ENCODE peak calls at places on chromosomes 1 and 21, in ten cellular contexts. X is LHCN-M2, N is ELR, K is retina, T is GM03348, P is uterus, I is astrocyte of the spinal cord, U is kidney epithelial cell, S is WERI-Rb-1, V is substantia nigra. W is an unnamed sample.

GRCh38 chr1:68496680-68497357 is at the start of gene DEPDC1:
- DNase-seq in N (peak), V (peak), S (peak), P (peak), K (peak), T (peak), X (peak), U (peak), I (peak), W (peak)

GRCh38 chr1:225343618-225344017 is 84.2 kb downstream of the LBR start:
- DNase-seq in N (peak), V (no peak), P (no peak), S (no peak), K (no peak), U (no peak), X (peak), I (peak), T (peak), W (no peak)

GRCh38 chr21:39625211-39625895 is 12.6 kb downstream of the B3GALT5 start:
- DNase-seq in T (no peak), P (no peak), X (no peak), U (no peak), V (no peak), N (no peak), I (no peak), S (no peak), K (peak), W (no peak)

GRCh38 chr21:42850866-42851391 is 28.4 kb downstream of the WDR4 start:
- DNase-seq in P (no peak), X (no peak), U (no peak), K (no peak), N (peak), S (peak), V (no peak), I (no peak), T (peak), W (no peak)

GRCh38 chr1:31244326-31244725 is 4.6 kb upstream of the NKAIN1 start:
- DNase-seq in P (no peak), X (no peak), I (no peak), K (no peak), N (peak), T (no peak), V (no peak), S (no peak), U (no peak), W (no peak)

GRCh38 chr1:67683736-67684525 is 1.1 kb upstream of the GADD45A start:
- DNase-seq in S (no peak), T (no peak), X (peak), N (peak), K (no peak), P (no peak), U (no peak), V (peak), I (peak), W (no peak)

GRCh38 chr1:45930258-45931150 is 127.1 kb downstream of the MAST2 start:
- DNase-seq in X (no peak), P (no peak), T (no peak), S (no peak), K (no peak), V (no peak), U (no peak), N (no peak), I (no peak), W (no peak)

GRCh38 chr1:217687511-217687910 is 56.4 kb downstream of the SPATA17 start:
- DNase-seq in N (no peak), X (no peak), I (no peak), U (no peak), S (no peak), V (no peak), K (no peak), T (no peak), P (no peak), W (no peak)

GRCh38 chr1:6357243-6357929 is 36.2 kb downstream of the ACOT7 start:
- DNase-seq in S (peak), U (no peak), I (no peak), V (no peak), K (no peak), N (no peak), T (no peak), P (no peak), X (no peak), W (no peak)

GRCh38 chr21:27423073-27423472 is 456.2 kb upstream of the ADAMTS5 start:
- DNase-seq in V (no peak), T (peak), U (peak), P (peak), S (no peak), X (peak), N (peak), K (no peak), I (peak), W (no peak)

GRCh38 chr1:82062206-82062605 is 261.5 kb downstream of the ADGRL2 start:
- DNase-seq in I (no peak), T (no peak), S (no peak), U (peak), V (no peak), N (no peak), X (no peak), P (no peak), K (no peak), W (no peak)

GRCh38 chr1:66436378-66437135 is 97.4 kb upstream of the SGIP1 start:
- DNase-seq in K (no peak), P (no peak), U (peak), N (peak), I (peak), X (peak), V (no peak), S (no peak), T (peak), W (no peak)

GRCh38 chr1:48107516-48107915 is 110.3 kb upstream of the TRABD2B start:
- DNase-seq in U (no peak), K (no peak), T (no peak), I (no peak), X (no peak), V (no peak), P (no peak), N (no peak), S (no peak), W (no peak)

GRCh38 chr1:234598974-234599616 is 10.9 kb downstream of the IRF2BP2 start:
- DNase-seq in S (peak), V (no peak), P (no peak), T (no peak), U (no peak), X (no peak), N (no peak), K (no peak), I (no peak), W (no peak)

GRCh38 chr1:183235503-183235902 is 49.4 kb downstream of the LAMC2 start:
- DNase-seq in K (no peak), U (no peak), I (peak), S (no peak), N (no peak), T (no peak), P (peak), V (no peak), X (no peak), W (no peak)

GRCh38 chr1:109274533-109275476 is 8.1 kb downstream of the PSRC1 start:
- DNase-seq in U (peak), V (no peak), T (no peak), N (peak), P (peak), S (no peak), X (peak), I (peak), K (no peak), W (no peak)

GRCh38 chr21:28754862-28755261 is 237.8 kb downstream of the LTN1 start:
- DNase-seq in P (no peak), T (no peak), X (no peak), I (no peak), S (no peak), K (no peak), U (no peak), N (no peak), V (no peak), W (no peak)

GRCh38 chr1:99465176-99465900 is 180.6 kb upstream of the PALMD start:
- DNase-seq in N (peak), U (no peak), S (peak), K (no peak), I (peak), V (no peak), X (peak), P (no peak), T (peak), W (no peak)

GRCh38 chr21:45496151-45496967 is 45.9 kb downstream of the SLC19A1 start:
- DNase-seq in K (no peak), X (no peak), U (no peak), T (no peak), I (no peak), N (no peak), V (no peak), P (no peak), S (no peak), W (peak)

GRCh38 chr1:3061566-3061965 is 7.4 kb upstream of the PRDM16 start:
- DNase-seq in T (no peak), K (peak), I (no peak), P (no peak), U (no peak), S (no peak), V (no peak), X (no peak), N (no peak), W (no peak)

GRCh38 chr21:40685121-40685630 is 161.8 kb downstream of the DSCAM start:
- DNase-seq in S (no peak), K (no peak), V (no peak), U (no peak), T (no peak), X (no peak), N (peak), P (no peak), I (no peak), W (no peak)

GRCh38 chr1:48007044-48007443 is 9.9 kb upstream of the TRABD2B start:
- DNase-seq in K (no peak), U (no peak), V (no peak), P (no peak), N (no peak), I (peak), T (no peak), S (peak), X (no peak), W (no peak)

GRCh38 chr1:178614286-178614685 is 101.4 kb downstream of the TEX35 start:
- DNase-seq in T (no peak), P (no peak), S (peak), U (no peak), V (no peak), I (no peak), X (no peak), N (no peak), K (no peak), W (no peak)

GRCh38 chr1:48675251-48675650 is 101.4 kb downstream of the BEND5 start:
- DNase-seq in P (no peak), S (no peak), N (no peak), K (no peak), U (no peak), I (peak), V (no peak), X (peak), T (no peak), W (no peak)

GRCh38 chr21:42746593-42747266 is 93.3 kb downstream of the PDE9A start:
- DNase-seq in P (no peak), T (no peak), I (no peak), U (no peak), V (no peak), N (no peak), S (no peak), X (no peak), K (no peak), W (no peak)

GRCh38 chr1:93692001-93692400 is 10.4 kb upstream of the BCAR3 start:
- DNase-seq in P (no peak), K (no peak), I (no peak), X (peak), S (no peak), T (no peak), U (no peak), V (no peak), N (no peak), W (no peak)

GRCh38 chr1:171251042-171251740 is 2.9 kb downstream of the FMO1 start:
- DNase-seq in S (peak), P (no peak), K (peak), N (peak), X (no peak), V (no peak), U (no peak), I (peak), T (peak), W (peak)

GRCh38 chr1:15833842-15834405 is 13.6 kb upstream of the SPEN start:
- DNase-seq in V (no peak), I (no peak), K (peak), P (no peak), N (no peak), X (no peak), S (no peak), T (peak), U (no peak), W (no peak)